ENCODE peak calls at places on chromosome 16, in seven cellular contexts. R, F, E, B, H, X and O are unnamed samples.

GRCh38 chr16:54361246-54361645 is 74.7 kb upstream of the IRX3 start:
- DNase-seq in B (no peak), E (no peak), F (no peak), X (no peak), R (no peak), H (no peak), O (no peak)

GRCh38 chr16:67423015-67423414 is 6.7 kb upstream of the ZDHHC1 start:
- DNase-seq in X (no peak), H (no peak), B (no peak), R (no peak), E (no peak), F (no peak), O (no peak)

GRCh38 chr16:27426423-27427408 is 24.7 kb downstream of the IL21R start:
- DNase-seq in B (peak; percentile 81), R (peak; percentile 84), X (no peak), E (peak; percentile 82), H (no peak), F (peak; percentile 94), O (no peak)

GRCh38 chr16:85838876-85839585 is 39.5 kb downstream of the COX4I1 start:
- DNase-seq in F (no peak), X (no peak), E (no peak), R (no peak), H (no peak), B (no peak), O (no peak)

GRCh38 chr16:2511128-2511785 is 2.5 kb upstream of the ATP6V0C start:
- DNase-seq in F (no peak), R (peak; percentile 74), B (no peak), X (peak; percentile 92), H (peak; percentile 70), E (peak; percentile 65), O (no peak)

GRCh38 chr16:58125781-58126335 is 3.3 kb downstream of the CFAP20 start:
- DNase-seq in X (no peak), B (no peak), R (no peak), H (no peak), E (no peak), F (peak; percentile 17), O (no peak)

GRCh38 chr16:84919267-84919666 is 92.1 kb downstream of the ZDHHC7 start:
- DNase-seq in B (no peak), F (no peak), R (no peak), E (no peak), H (no peak), X (no peak), O (no peak)

GRCh38 chr16:65392831-65393565 is 271.1 kb upstream of the CDH11 start:
- DNase-seq in E (no peak), F (no peak), R (no peak), X (no peak), B (no peak), H (no peak), O (no peak)

GRCh38 chr16:86707581-86707980 is 129.2 kb downstream of the FOXL1 start:
- DNase-seq in R (no peak), F (no peak), H (no peak), B (no peak), E (no peak), X (no peak), O (no peak)

GRCh38 chr16:51175081-51175480 is 24.0 kb upstream of the SALL1 start:
- DNase-seq in B (no peak), H (no peak), X (no peak), F (no peak), E (no peak), R (no peak), O (no peak)

GRCh38 chr16:14284930-14285541 is 213.9 kb downstream of the MRTFB start:
- DNase-seq in H (no peak), F (peak; percentile 81), R (no peak), E (peak; percentile 77), B (peak; percentile 40), X (no peak), O (no peak)

GRCh38 chr16:57675752-57676623 is 7.9 kb downstream of the ADGRG3 start:
- DNase-seq in F (no peak), X (no peak), H (no peak), B (no peak), R (no peak), E (peak; percentile 57), O (no peak)

GRCh38 chr16:65574311-65574966 is 452.6 kb upstream of the CDH11 start:
- DNase-seq in F (no peak), H (no peak), B (no peak), X (no peak), E (no peak), R (no peak), O (no peak)

GRCh38 chr16:66133641-66134402 is 232.7 kb upstream of the CDH5 start:
- DNase-seq in E (no peak), B (no peak), H (no peak), F (no peak), R (no peak), X (no peak), O (no peak)

GRCh38 chr16:56041556-56042140 is 149.6 kb upstream of the GNAO1 start:
- DNase-seq in X (no peak), R (peak; percentile 49), E (no peak), H (no peak), B (peak; percentile 33), F (peak; percentile 10), O (peak; percentile 12)
- TF ChIP-seq CTCF in X (no peak), R (peak; percentile 17), E (peak; percentile 2), H (peak; percentile 45), B (peak; percentile 46), F (peak; percentile 66), O (peak; percentile 49)

GRCh38 chr16:48659940-48660339 is 50.0 kb upstream of the N4BP1 start:
- DNase-seq in R (no peak), F (no peak), B (no peak), X (no peak), E (no peak), H (no peak), O (no peak)
- TF ChIP-seq CTCF in R (no peak), F (no peak), B (no peak), X (no peak), E (no peak), H (no peak), O (no peak)

GRCh38 chr16:68844211-68844564 is 857 bp downstream of the TANGO6 start:
- DNase-seq in X (no peak), H (no peak), R (no peak), E (no peak), B (no peak), F (no peak), O (no peak)

GRCh38 chr16:68848786-68849185 is 5.5 kb downstream of the TANGO6 start:
- DNase-seq in R (no peak), B (no peak), X (no peak), F (no peak), E (no peak), H (no peak), O (no peak)

GRCh38 chr16:68839831-68840230 is 3.5 kb upstream of the TANGO6 start:
- DNase-seq in E (no peak), R (no peak), F (no peak), X (no peak), H (no peak), B (no peak), O (no peak)

GRCh38 chr16:68843482-68844210 is at the start of gene TANGO6:
- DNase-seq in E (peak; percentile 82), B (peak; percentile 91), F (peak; percentile 91), X (peak; percentile 81), R (peak; percentile 94), H (peak; percentile 88), O (no peak)
- TF ChIP-seq CTCF in E (peak; percentile 24), B (peak; percentile 38), F (peak; percentile 81), X (no peak), R (no peak), H (peak; percentile 12), O (peak; percentile 53)

GRCh38 chr16:72960101-72960500 is 87.8 kb downstream of the ZFHX3 start:
- DNase-seq in B (no peak), H (no peak), R (no peak), F (no peak), E (no peak), X (no peak), O (no peak)
- TF ChIP-seq CTCF in B (no peak), H (no peak), R (no peak), F (no peak), E (no peak), X (no peak), O (no peak)

DNA sequence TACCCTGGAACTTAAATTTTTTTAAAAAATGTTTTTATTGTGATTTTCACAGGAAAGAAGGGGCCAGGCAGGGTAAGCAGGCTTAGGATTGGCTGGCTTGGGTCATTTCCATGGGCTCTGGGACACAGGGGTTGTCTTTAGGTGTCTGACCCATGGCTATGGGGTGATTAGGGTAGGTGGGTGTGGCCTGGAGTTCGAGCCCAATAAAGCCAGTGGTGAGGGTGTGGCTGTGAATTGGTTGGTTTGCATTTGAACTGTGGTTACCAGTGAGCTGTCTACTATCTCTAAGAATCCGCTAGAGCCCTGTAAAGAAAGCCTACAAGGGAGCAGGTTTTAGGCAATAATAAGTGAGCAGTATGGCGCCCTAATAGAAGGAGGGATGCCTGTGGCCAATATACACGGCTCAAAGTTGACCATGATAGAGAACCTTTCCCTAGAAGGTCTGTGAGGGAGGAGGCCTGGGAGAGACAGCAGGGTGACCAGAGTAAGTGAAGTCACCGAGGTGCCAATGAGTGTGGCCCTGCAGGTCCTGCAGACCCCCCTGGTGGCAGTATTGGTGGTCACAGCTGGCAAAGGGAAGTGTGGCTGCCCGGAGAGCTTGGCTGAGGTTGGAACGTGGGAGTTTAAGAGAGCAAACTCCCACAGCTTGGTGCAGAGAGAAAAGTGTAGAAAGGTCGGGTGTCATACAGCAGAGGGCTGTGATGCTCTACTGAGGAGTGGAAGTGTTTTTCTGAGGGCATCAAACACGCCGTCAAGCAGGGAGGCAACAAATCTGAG is 454.0 kb downstream of the WWOX start:
- DNase-seq in X (no peak), R (no peak), F (no peak), B (no peak), H (no peak), E (no peak), O (no peak)
- TF ChIP-seq CTCF in X (no peak), R (no peak), F (no peak), B (no peak), H (no peak), E (no peak), O (no peak)